ENCODE peak calls at places on chromosomes 5 and 9, in ten cellular contexts. Q is iPS DF 6.9; H is H7; F is left ventricle myocardium inferior; X is H9; M is colonic mucosa; U is nucleus accumbens; B is COR-L47; O is CD4-positive, alpha-beta memory T cell; Y is stimulated activated CD4-positive, alpha-beta T cell treated with anti-CD3 and anti-CD28 coated beads, Interleukin-1b, Interleukin-23, amount 100 ng/mL, for 4 hours. J is an unnamed sample.

GRCh38 chr9:77807295-77807694 is 159.2 kb upstream of the GNA14 start:
- DNase-seq in H (no peak), U (no peak), X (no peak), O (no peak), Q (no peak), Y (no peak), B (no peak), M (no peak), F (no peak), J (no peak)

GRCh38 chr5:178249191-178249989 is 16.8 kb upstream of the PHYKPL start:
- DNase-seq in H (no peak), M (no peak), Q (no peak), Y (no peak), U (no peak), F (peak; percentile 42), X (no peak), O (peak; percentile 42), B (no peak), J (peak; percentile 32)

GRCh38 chr9:13786131-13786530 is 506.6 kb upstream of the MPDZ start:
- DNase-seq in B (no peak), Q (no peak), H (no peak), O (no peak), F (peak; percentile 64), X (no peak), M (no peak), Y (no peak), U (no peak), J (no peak)

GRCh38 chr5:55064523-55064922 is 37.9 kb upstream of the GZMA start:
- DNase-seq in H (no peak), Q (no peak), U (no peak), M (no peak), O (no peak), B (no peak), F (no peak), X (no peak), Y (no peak), J (no peak)

GRCh38 chr5:170151105-170151831 is 45.6 kb downstream of the FOXI1 start:
- DNase-seq in B (no peak), U (no peak), O (no peak), Q (no peak), F (peak; percentile 61), H (peak; percentile 65), Y (no peak), X (peak; percentile 61), M (no peak), J (no peak)

GRCh38 chr5:33827885-33828284 is 63.9 kb downstream of the ADAMTS12 start:
- DNase-seq in X (no peak), O (no peak), F (no peak), M (no peak), Y (no peak), Q (no peak), H (no peak), B (no peak), U (no peak), J (no peak)

GRCh38 chr9:78612089-78612488 is 315.2 kb downstream of the PSAT1 start:
- DNase-seq in M (no peak), X (no peak), Q (no peak), Y (no peak), B (no peak), O (no peak), U (no peak), F (no peak), H (no peak), J (no peak)

GRCh38 chr5:56763711-56764466 is 51.5 kb upstream of the MAP3K1 start:
- DNase-seq in F (no peak), X (no peak), O (no peak), Y (no peak), M (no peak), H (no peak), U (no peak), Q (no peak), B (no peak), J (no peak)

GRCh38 chr9:106945727-106946690 is 83.0 kb downstream of the ZNF462 start:
- DNase-seq in H (no peak), Q (no peak), F (no peak), M (no peak), O (no peak), X (no peak), U (no peak), Y (no peak), B (no peak), J (no peak)

GRCh38 chr9:18138676-18139075 is 335.3 kb upstream of the ADAMTSL1 start:
- DNase-seq in Q (no peak), H (no peak), Y (no peak), F (no peak), B (no peak), U (no peak), X (no peak), O (no peak), M (no peak), J (no peak)

GRCh38 chr5:109034276-109034675 is 286.6 kb downstream of the FER start:
- DNase-seq in H (no peak), F (no peak), X (no peak), O (no peak), U (no peak), M (no peak), Q (no peak), Y (no peak), B (no peak), J (no peak)

GRCh38 chr5:36891266-36891665 is 14.7 kb downstream of the NIPBL start:
- DNase-seq in U (no peak), X (no peak), Q (no peak), H (no peak), B (no peak), F (no peak), M (no peak), O (no peak), Y (no peak), J (no peak)

GRCh38 chr5:134349463-134349862 is 17.5 kb downstream of the CDKL3 start:
- DNase-seq in O (no peak), Q (no peak), U (no peak), F (no peak), Y (no peak), X (no peak), H (no peak), B (no peak), M (no peak), J (no peak)

GRCh38 chr5:76099756-76100155 is 16.6 kb downstream of the SV2C start:
- DNase-seq in Q (no peak), O (no peak), U (no peak), B (no peak), M (no peak), H (no peak), X (no peak), Y (no peak), F (no peak), J (no peak)

GRCh38 chr9:13716620-13717019 is 437.1 kb upstream of the MPDZ start:
- DNase-seq in H (no peak), U (no peak), Y (no peak), B (no peak), F (no peak), X (no peak), Q (no peak), O (no peak), M (no peak), J (no peak)

GRCh38 chr5:74056789-74057164 is 430.8 kb downstream of the ARHGEF28 start:
- DNase-seq in Y (no peak), X (no peak), H (peak; percentile 10), F (no peak), B (no peak), O (no peak), M (peak; percentile 36), Q (no peak), U (no peak), J (no peak)

GRCh38 chr5:42005561-42006153 is 80.6 kb downstream of the FBXO4 start:
- DNase-seq in Q (no peak), O (peak; percentile 2), X (no peak), B (no peak), U (no peak), Y (no peak), H (peak; percentile 2), F (no peak), M (no peak), J (peak; percentile 3)

GRCh38 chr5:173324115-173325001 is 3.9 kb downstream of the STC2 start:
- DNase-seq in Y (no peak), X (no peak), H (peak; percentile 57), F (peak; percentile 90), M (peak; percentile 83), O (no peak), U (peak; percentile 29), B (peak; percentile 35), Q (no peak), J (no peak)

GRCh38 chr5:179142434-179143198 is 82.4 kb downstream of the ZNF354C start:
- DNase-seq in Q (no peak), U (no peak), B (no peak), O (no peak), F (no peak), H (no peak), M (no peak), Y (peak; percentile 10), X (no peak), J (no peak)

GRCh38 chr5:124408738-124409453 is 337.5 kb downstream of the ZNF608 start:
- DNase-seq in H (no peak), Y (no peak), Q (no peak), F (no peak), M (no peak), U (no peak), O (no peak), X (no peak), B (no peak), J (no peak)

GRCh38 chr5:147831465-147831864 is at the start of gene SPINK1:
- DNase-seq in X (no peak), M (peak; percentile 79), F (no peak), Q (no peak), Y (no peak), U (no peak), O (no peak), H (no peak), B (no peak), J (no peak)

GRCh38 chr5:137833463-137833862 is 34.2 kb upstream of the MYOT start:
- DNase-seq in B (no peak), Q (no peak), M (no peak), U (no peak), H (no peak), F (no peak), O (no peak), Y (no peak), X (no peak), J (no peak)

GRCh38 chr5:180526265-180526664 is 32.1 kb downstream of the CNOT6 start:
- DNase-seq in X (no peak), B (no peak), F (no peak), Q (no peak), M (no peak), U (no peak), Y (no peak), H (no peak), O (no peak), J (no peak)

GRCh38 chr5:80998590-80998979 is 38.4 kb downstream of the RASGRF2 start:
- DNase-seq in U (no peak), F (no peak), M (no peak), Y (peak; percentile 31), X (no peak), H (no peak), O (no peak), Q (no peak), B (no peak), J (peak; percentile 17)

GRCh38 chr5:146825033-146825432 is 53.5 kb downstream of the PPP2R2B start:
- DNase-seq in Y (no peak), B (no peak), O (no peak), M (no peak), Q (no peak), F (no peak), X (peak; percentile 54), U (no peak), H (peak; percentile 8), J (no peak)

GRCh38 chr9:137379761-137380161 is 43.2 kb downstream of the EXD3 start:
- DNase-seq in F (no peak), Y (no peak), X (no peak), M (no peak), O (no peak), H (no peak), U (no peak), Q (no peak), B (no peak), J (no peak)

GRCh38 chr5:56818409-56819026 is 3.2 kb downstream of the MAP3K1 start:
- DNase-seq in B (no peak), U (no peak), O (no peak), M (no peak), H (peak; percentile 10), F (no peak), X (no peak), Q (no peak), Y (no peak), J (no peak)

GRCh38 chr9:131874916-131875670 is 135.2 kb upstream of the RAPGEF1 start:
- DNase-seq in Q (no peak), H (peak; percentile 33), F (no peak), O (no peak), X (no peak), B (no peak), Y (no peak), M (no peak), U (no peak), J (no peak)